ENCODE peak calls at places on chromosome 16, in nine cellular contexts. S is H1, N is neural progenitor cell, R is heart right ventricle, L is upper lobe of right lung, H is stomach, Q is IMR-90, T is testis, W is tibial artery. G is an unnamed sample.

GRCh38 chr16:71894229-71894920 is 956 bp upstream of the IST1 start:
- DNase-seq in S (peak; percentile 68), N (peak; percentile 79), R (peak; percentile 49), L (peak; percentile 75), H (peak; percentile 56), Q (peak; percentile 76), T (peak; percentile 72), W (peak; percentile 69), G (no peak)

GRCh38 chr16:46620265-46621005 is 744 bp downstream of the SHCBP1 start:
- DNase-seq in S (no peak), N (no peak), R (no peak), L (no peak), H (no peak), Q (no peak), T (no peak), W (no peak), G (no peak)

GRCh38 chr16:49698416-49698815 is 157.5 kb downstream of the ZNF423 start:
- DNase-seq in S (no peak), N (peak; percentile 41), R (peak; percentile 21), L (no peak), H (no peak), Q (no peak), T (no peak), W (peak; percentile 35), G (no peak)

GRCh38 chr16:77919761-77920415 is 102.5 kb upstream of the CLEC3A start:
- DNase-seq in S (no peak), N (no peak), R (no peak), L (no peak), H (no peak), Q (peak; percentile 20), T (no peak), W (no peak), G (no peak)

GRCh38 chr16:11480634-11481033 is 106.1 kb downstream of the LITAF start:
- DNase-seq in S (no peak), N (no peak), R (no peak), L (no peak), H (no peak), Q (no peak), T (no peak), W (no peak), G (no peak)

GRCh38 chr16:2614761-2615191 is 67.5 kb upstream of the KCTD5 start:
- DNase-seq in S (no peak), N (no peak), R (no peak), L (peak; percentile 51), H (no peak), Q (no peak), T (peak; percentile 10), W (no peak), G (no peak)

GRCh38 chr16:49952386-49952785 is 72.6 kb upstream of the CNEP1R1 start:
- DNase-seq in S (no peak), N (no peak), R (no peak), L (no peak), H (no peak), Q (no peak), T (no peak), W (no peak), G (no peak)

GRCh38 chr16:4679854-4680636 is 13.3 kb upstream of the NUDT16L1 start:
- DNase-seq in S (no peak), N (no peak), R (peak; percentile 59), L (peak; percentile 94), H (peak; percentile 91), Q (peak; percentile 67), T (peak; percentile 59), W (peak; percentile 51), G (peak; percentile 36)

GRCh38 chr16:56847173-56847948 is 17.6 kb upstream of the SLC12A3 start:
- DNase-seq in S (no peak), N (no peak), R (no peak), L (no peak), H (no peak), Q (no peak), T (no peak), W (no peak), G (no peak)

GRCh38 chr16:2296662-2297505 is 29.0 kb upstream of the RNPS1 start:
- DNase-seq in S (peak; percentile 71), N (peak; percentile 34), R (peak; percentile 25), L (peak; percentile 68), H (peak; percentile 47), Q (no peak), T (peak; percentile 88), W (no peak), G (no peak)

GRCh38 chr16:49024016-49024415 is 257.6 kb downstream of the CBLN1 start:
- DNase-seq in S (no peak), N (no peak), R (no peak), L (no peak), H (no peak), Q (no peak), T (no peak), W (no peak), G (no peak)

GRCh38 chr16:23254338-23254737 is 47.8 kb upstream of the SCNN1B start:
- DNase-seq in S (no peak), N (peak; percentile 12), R (no peak), L (no peak), H (no peak), Q (peak; percentile 48), T (no peak), W (no peak), G (no peak)

GRCh38 chr16:8718753-8719386 is 44.5 kb downstream of the ABAT start:
- DNase-seq in S (no peak), N (no peak), R (no peak), L (no peak), H (no peak), Q (no peak), T (peak; percentile 51), W (no peak), G (no peak)

GRCh38 chr16:15031179-15031578 is 24.7 kb downstream of the NTAN1 start:
- DNase-seq in S (no peak), N (no peak), R (no peak), L (peak; percentile 28), H (no peak), Q (no peak), T (no peak), W (no peak), G (no peak)

GRCh38 chr16:23448392-23448791 is 4.6 kb downstream of the COG7 start:
- DNase-seq in S (no peak), N (no peak), R (no peak), L (no peak), H (no peak), Q (peak; percentile 52), T (no peak), W (no peak), G (no peak)

DNA sequence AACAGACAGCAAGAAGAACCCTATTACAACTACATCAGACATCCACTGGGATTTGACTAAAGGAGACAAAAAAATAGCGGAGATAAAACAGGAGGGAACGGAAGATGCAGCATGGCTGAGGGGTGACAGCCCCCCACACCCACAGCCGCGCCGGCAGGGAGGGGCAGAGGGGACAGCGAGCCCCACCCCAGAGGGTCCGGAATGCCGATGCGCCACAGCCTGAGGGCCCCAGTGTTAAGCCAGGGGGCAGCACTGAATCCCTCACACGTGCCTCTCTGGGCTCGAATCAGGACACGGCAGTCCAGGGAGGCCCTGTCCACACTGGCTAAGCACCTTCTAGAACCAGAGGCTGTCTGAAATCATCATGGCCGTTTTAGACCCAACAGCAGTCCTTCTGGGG is 18.8 kb downstream of the MAP1LC3B start:
- DNase-seq in S (no peak), N (peak; percentile 17), R (no peak), L (no peak), H (no peak), Q (no peak), T (no peak), W (no peak), G (no peak)
- TF ChIP-seq CTCF in S (peak; percentile 50), N (peak; percentile 19), R (peak; percentile 10), L (no peak), H (no peak), Q (no peak), T (no peak), W (no peak), G (peak; percentile 4)

DNA sequence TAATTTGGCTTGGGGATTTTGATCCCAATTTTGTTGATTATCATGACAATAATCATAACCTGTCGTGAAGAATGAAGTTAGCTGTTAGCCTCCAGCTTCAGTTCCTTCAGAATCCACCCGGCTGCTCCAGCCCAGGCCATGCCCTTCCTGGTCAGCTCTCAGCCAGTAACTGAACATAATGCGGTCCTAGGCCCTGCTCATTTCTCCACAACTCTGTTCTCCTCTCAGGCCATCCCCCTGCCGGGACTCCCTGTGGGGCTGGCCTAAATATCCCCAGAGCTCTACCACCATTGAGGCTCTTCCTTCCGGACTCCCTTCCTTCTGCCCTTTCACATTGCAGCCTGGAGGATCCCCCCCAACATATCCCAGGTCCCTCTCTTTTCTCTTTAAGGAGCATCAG is 833.4 kb upstream of the GOT2 start:
- DNase-seq in S (no peak), N (peak; percentile 6), R (no peak), L (no peak), H (no peak), Q (no peak), T (no peak), W (no peak), G (no peak)
- H3K9me3 ChIP-seq in S (no peaks in the 10 kb centered on the region), N (no peaks in the 10 kb centered on the region), R (no peaks in the 10 kb centered on the region), L (no peaks in the 10 kb centered on the region), H (no peaks in the 10 kb centered on the region), Q (no peaks in the 10 kb centered on the region), T (no peaks in the 10 kb centered on the region), W (no peaks in the 10 kb centered on the region), G (no peaks in the 10 kb centered on the region)

DNA sequence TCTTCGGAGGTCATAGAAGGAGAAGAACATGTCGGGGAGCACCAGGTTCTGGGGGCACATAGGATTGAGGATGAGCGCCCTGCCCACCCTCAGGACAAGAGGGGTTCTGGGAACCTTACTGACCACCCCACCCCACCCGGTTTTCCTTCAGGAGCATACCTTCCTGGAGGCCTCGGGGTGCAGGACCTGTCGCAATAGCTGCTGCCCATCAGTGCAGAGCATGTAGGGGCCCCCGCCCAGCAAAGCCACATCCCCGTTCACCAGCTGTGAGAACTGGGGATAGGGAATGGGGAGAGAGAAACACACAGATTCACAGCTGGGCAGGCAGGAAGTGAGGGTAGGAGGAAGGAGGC is 2.1 kb downstream of the ESRP2 start:
- DNase-seq in S (no peak), N (no peak), R (no peak), L (no peak), H (no peak), Q (no peak), T (no peak), W (no peak), G (no peak)
- TF ChIP-seq CTCF in S (no peak), N (no peak), R (no peak), L (no peak), H (no peak), Q (no peak), T (no peak), W (no peak), G (no peak)

GRCh38 chr16:35908152-35908551 is 2448.7 kb downstream of the TP53TG3F start:
- DNase-seq in S (no peak), N (no peak), R (no peak), L (no peak), H (no peak), Q (no peak), T (no peak), W (no peak), G (no peak)
- H3K9me3 ChIP-seq in S (peaks cover 93% of the 10 kb centered on the region), N (peaks cover 22% of the 10 kb centered on the region), R (no peaks in the 10 kb centered on the region), L (no peaks in the 10 kb centered on the region), H (peaks cover 10% of the 10 kb centered on the region), Q (peaks cover 25% of the 10 kb centered on the region), T (no peaks in the 10 kb centered on the region), W (no peaks in the 10 kb centered on the region), G (peaks cover 58% of the 10 kb centered on the region)

DNA sequence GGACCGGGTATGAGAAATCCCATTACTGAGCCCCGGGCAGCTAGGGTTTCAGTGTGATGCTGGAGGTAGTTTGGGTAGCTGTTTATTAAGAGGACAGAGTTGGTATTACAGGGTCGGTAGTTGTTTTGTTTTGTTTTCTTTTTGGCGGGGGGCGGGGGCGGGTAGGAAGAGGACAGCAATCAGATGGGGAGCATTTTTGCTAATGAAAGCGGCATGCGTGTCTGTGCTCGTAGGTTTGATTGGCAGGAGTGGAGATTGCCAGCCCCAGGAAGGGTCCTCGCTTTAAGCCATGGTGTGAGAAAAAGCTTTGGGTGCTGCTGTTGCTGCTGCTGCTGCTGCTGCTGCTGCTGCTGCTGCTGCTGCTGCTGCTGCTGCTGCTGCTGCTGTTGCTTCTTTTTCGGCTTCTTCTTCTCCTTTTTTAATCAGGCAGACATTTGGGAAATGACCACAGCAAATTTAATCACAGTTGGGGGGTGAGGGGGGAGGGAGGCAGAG is 498.5 kb upstream of the ZFHX3 start:
- DNase-seq in S (no peak), N (peak; percentile 49), R (no peak), L (no peak), H (no peak), Q (no peak), T (no peak), W (no peak), G (no peak)
- TF ChIP-seq CTCF in S (no peak), N (no peak), R (no peak), L (no peak), H (no peak), Q (no peak), T (no peak), W (no peak), G (no peak)

G was measured in AG04450.